ENCODE peak calls at places on chromosomes 16 and 17, in seven cellular contexts. Q, C, M, W, F, J and G are unnamed samples.

GRCh38 chr17:81345211-81346089 is 49.8 kb upstream of the BAHCC1 start:
- DNase-seq in Q (peak), W (peak), C (no peak), F (peak), J (peak), M (peak), G (peak)

GRCh38 chr16:70804153-70804728 is 3.3 kb upstream of the VAC14 start:
- DNase-seq in C (peak), J (peak), Q (no peak), W (no peak), M (no peak), F (no peak), G (no peak)

GRCh38 chr16:89828199-89828869 is at the start of gene SPIRE2:
- DNase-seq in F (peak), C (no peak), Q (peak), W (no peak), M (peak), J (peak), G (peak)

GRCh38 chr17:10754109-10754508 is 24.3 kb upstream of the TMEM220 start:
- DNase-seq in W (no peak), Q (no peak), F (no peak), J (no peak), C (no peak), M (peak), G (peak)

GRCh38 chr17:81328925-81329278 is 33.8 kb upstream of the SLC38A10 start:
- DNase-seq in F (no peak), Q (no peak), J (no peak), C (no peak), M (no peak), W (no peak), G (peak)

GRCh38 chr16:30470632-30471007 is 1.9 kb upstream of the ITGAL start:
- DNase-seq in F (no peak), M (no peak), W (no peak), Q (no peak), J (no peak), C (no peak), G (no peak)

GRCh38 chr16:19291459-19291858 is 5.9 kb downstream of the CLEC19A start:
- DNase-seq in C (no peak), F (no peak), M (peak), J (no peak), Q (no peak), W (no peak), G (peak)

GRCh38 chr17:32621612-32622312 is 135.0 kb downstream of the CDK5R1 start:
- DNase-seq in J (no peak), W (no peak), F (no peak), C (no peak), Q (no peak), M (no peak), G (no peak)

GRCh38 chr17:81285179-81285878 is 9.8 kb downstream of the SLC38A10 start:
- DNase-seq in M (peak), F (peak), Q (peak), W (peak), J (no peak), C (no peak), G (no peak)

GRCh38 chr17:54408741-54409140 is 491.9 kb upstream of the TOM1L1 start:
- DNase-seq in M (no peak), Q (no peak), F (no peak), J (no peak), W (no peak), C (no peak), G (no peak)

GRCh38 chr17:3827124-3827773 is 18.8 kb downstream of the NCBP3 start:
- DNase-seq in J (peak), W (no peak), Q (peak), F (peak), M (peak), C (no peak), G (peak)

GRCh38 chr16:54507091-54507490 is 220.5 kb upstream of the IRX3 start:
- DNase-seq in F (no peak), M (no peak), J (no peak), C (no peak), W (no peak), Q (no peak), G (no peak)
- TF ChIP-seq CTCF in F (no peak), M (no peak), J (no peak), C (no peak), W (no peak), Q (no peak), G (no peak)

DNA sequence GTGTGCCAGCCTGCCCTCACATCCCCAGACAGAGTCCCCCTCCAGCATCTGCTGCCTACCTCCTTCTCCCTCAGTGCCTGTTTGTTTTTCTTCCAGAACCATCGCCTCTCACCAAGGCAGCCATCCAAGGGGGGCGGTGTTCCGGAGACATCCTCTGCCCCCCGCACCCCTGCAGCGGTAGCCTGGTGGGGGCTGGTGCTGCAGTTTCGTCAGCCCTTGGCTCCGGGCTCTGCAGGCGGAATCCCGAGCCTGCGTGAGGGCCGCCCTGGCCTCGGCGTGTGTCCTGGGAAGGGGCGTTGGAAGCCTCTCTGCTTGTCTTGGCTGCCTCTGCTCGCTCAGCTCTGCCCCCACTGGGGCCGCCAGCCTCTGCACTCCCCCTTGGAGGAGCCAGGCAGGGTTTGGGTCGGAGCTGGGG is 126.0 kb upstream of the CIBAR2 start:
- DNase-seq in Q (no peak), C (no peak), W (peak), M (no peak), F (peak), J (peak), G (no peak)
- TF ChIP-seq CTCF in Q (no peak), C (peak), W (no peak), M (no peak), F (no peak), J (peak), G (no peak)

DNA sequence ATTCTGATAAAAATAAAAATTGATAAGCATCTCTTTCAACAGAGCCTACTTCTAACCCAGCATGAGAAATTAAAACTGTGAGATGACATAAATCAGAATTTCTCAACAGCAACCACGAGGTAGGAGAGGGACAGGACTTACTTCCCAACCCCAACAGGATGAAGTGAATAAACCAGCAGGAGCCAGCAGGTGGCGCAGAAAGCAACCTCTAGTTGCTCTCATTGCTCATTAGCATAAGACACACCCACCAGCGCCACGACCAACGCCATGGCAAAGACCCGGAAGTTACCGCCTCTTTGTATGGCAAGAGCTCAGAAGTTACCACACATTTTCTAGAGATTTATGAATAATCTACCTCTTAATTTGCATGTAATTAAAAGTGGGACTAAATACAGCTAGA is 189.4 kb upstream of the CDH8 start:
- DNase-seq in C (no peak), M (peak), F (peak), W (no peak), J (no peak), Q (no peak), G (no peak)
- TF ChIP-seq CTCF in C (peak), M (peak), F (no peak), W (no peak), J (peak), Q (no peak), G (no peak)

GRCh38 chr16:71931599-71931998 is 36.3 kb downstream of the IST1 start:
- DNase-seq in C (no peak), J (no peak), W (no peak), M (no peak), F (no peak), Q (no peak), G (no peak)
- TF ChIP-seq CTCF in C (no peak), J (no peak), W (no peak), M (no peak), F (no peak), Q (no peak), G (no peak)

GRCh38 chr17:47810200-47810821 is 11.3 kb downstream of the OSBPL7 start:
- DNase-seq in J (peak), F (no peak), W (no peak), C (peak), M (no peak), Q (no peak), G (peak)
- TF ChIP-seq CTCF in J (no peak), F (no peak), W (no peak), C (no peak), M (no peak), Q (no peak), G (no peak)

DNA sequence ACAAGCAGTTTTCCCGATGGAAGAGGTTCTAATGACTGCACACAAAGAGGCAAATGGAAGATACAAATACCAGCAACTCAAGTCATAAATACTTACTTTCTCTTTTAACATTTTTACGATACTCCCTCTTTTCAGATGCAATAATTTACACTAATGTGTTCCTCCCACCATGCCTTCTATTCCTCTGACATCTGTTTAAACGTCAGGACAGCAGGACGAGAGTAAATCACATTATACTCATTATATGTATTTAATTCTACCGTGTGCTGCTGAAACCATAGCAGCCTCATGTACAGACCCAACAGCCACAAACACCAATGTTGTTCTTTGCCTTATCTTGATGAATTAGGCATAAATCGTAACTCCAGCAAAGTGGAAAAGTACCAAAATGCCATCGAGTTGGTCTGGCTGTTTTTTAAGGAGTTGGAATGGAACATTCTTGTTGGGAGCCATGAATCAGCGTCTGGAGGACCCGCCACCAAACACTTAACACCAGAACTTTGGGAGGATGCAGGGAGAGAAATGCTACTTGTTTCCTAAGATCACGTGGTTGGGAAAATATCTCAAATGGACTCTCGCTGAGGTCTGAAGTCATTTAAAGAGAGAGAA is 82.9 kb upstream of the FOXF1 start:
- DNase-seq in M (no peak), W (no peak), F (no peak), C (no peak), J (no peak), Q (no peak), G (no peak)
- TF ChIP-seq CTCF in M (no peak), W (no peak), F (no peak), C (no peak), J (no peak), Q (no peak), G (no peak)

DNA sequence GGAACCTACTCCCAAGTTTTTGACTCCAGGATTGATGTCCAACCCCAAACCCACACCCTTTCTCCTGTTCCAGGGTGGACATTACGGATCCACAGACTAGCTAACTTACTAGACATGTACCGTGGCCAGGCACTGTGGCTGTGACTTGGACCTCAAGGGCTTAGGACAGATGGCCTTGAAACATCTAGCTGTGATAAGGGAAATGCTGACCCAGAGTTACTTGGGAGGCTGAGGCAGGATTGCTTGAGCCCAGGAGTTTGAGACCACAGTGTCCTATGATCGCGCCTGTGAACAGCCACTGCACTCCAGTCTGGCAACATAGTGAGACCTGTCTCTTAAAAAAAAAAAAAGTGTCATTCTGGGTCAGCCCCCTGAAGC is 4.2 kb downstream of the STARD3 start:
- DNase-seq in J (no peak), C (no peak), Q (no peak), F (no peak), W (no peak), M (no peak), G (no peak)
- TF ChIP-seq CTCF in J (no peak), C (no peak), Q (no peak), F (no peak), W (no peak), M (no peak), G (no peak)

GRCh38 chr16:28590384-28591340 is 6.2 kb downstream of the SULT1A2 start:
- DNase-seq in W (no peak), Q (no peak), M (no peak), C (no peak), J (no peak), F (no peak), G (no peak)

GRCh38 chr16:28585674-28586073 is 11.2 kb downstream of the SULT1A2 start:
- DNase-seq in M (no peak), Q (no peak), J (no peak), F (no peak), W (no peak), C (no peak), G (no peak)

GRCh38 chr16:28589930-28590329 is 6.9 kb downstream of the SULT1A2 start:
- DNase-seq in W (no peak), J (no peak), F (no peak), C (no peak), M (no peak), Q (no peak), G (no peak)

GRCh38 chr16:28589069-28589468 is 7.8 kb downstream of the SULT1A2 start:
- DNase-seq in C (no peak), F (no peak), J (no peak), M (no peak), W (no peak), Q (no peak), G (no peak)

DNA sequence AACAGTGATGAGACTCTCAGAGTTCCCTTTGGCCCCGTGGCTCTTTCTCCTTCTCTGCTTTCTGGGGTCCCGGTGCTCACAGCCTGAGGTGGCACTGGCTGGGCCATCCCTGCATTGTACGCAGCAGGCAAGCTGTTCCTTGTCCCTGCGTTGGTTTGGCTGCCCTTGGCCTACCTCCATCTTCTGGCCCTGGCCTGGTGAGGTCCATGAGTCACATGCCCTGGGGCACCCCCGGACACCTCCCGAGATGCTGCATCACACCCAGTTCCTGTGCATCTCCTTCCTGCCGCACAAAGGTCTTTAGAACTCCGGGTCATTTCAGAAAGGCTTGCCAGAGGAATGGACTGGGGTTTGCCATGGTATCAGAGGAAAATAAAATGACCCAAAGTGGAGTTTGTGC is 9.5 kb downstream of the SULT1A2 start:
- DNase-seq in C (no peak), W (no peak), Q (no peak), M (no peak), F (no peak), J (peak), G (no peak)
- TF ChIP-seq CTCF in C (no peak), W (no peak), Q (no peak), M (no peak), F (no peak), J (no peak), G (no peak)

DNA sequence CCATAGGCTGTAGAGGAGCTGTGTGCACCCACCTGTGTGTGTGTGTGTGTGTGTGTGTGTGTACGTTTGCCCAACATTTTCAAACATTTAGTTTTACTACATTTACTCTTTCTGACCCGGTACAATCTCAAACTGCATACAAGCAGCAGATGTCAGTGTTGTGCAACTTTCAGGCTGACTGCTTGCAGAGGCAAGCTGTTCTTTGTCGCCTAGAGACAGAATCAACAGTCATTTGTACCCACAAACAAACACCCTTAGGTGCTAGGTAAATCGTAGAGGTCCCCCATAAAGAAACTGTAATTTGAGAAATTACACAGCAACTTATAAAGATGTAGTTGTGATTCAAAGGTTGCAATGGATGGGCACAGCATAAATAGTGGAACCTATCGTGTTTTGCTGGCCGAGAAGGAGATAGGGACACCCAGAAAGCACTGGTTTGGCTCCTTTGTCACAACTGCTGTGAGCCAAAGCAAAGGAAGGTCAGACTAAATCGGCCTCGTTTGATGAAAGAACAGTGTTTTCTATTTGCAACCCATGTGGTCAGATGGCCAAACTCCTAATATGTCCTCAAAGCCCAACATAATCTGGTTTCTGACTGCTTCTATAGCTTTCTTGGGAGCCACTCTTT is 478.4 kb downstream of the TOX3 start:
- DNase-seq in F (peak), C (no peak), Q (no peak), J (peak), W (peak), M (peak), G (peak)
- TF ChIP-seq CTCF in F (no peak), C (no peak), Q (no peak), J (peak), W (no peak), M (peak), G (no peak)

GRCh38 chr17:17533901-17534441 is 37.8 kb upstream of the RASD1 start:
- DNase-seq in Q (no peak), M (no peak), W (no peak), C (no peak), F (no peak), J (no peak), G (no peak)
- TF ChIP-seq CTCF in Q (no peak), M (no peak), W (no peak), C (no peak), F (no peak), J (no peak), G (no peak)